ENCODE peak calls at places on chromosomes 12 and 14, in five cellular contexts. P is progenitor cell of endocrine pancreas, M is fibroblast of pulmonary artery, E is foreskin fibroblast, X is fibroblast of lung. B is an unnamed sample.

GRCh38 chr14:41605550-41606248 is 977 bp upstream of the LRFN5 start:
- DNase-seq in X (peak; percentile 65), E (no peak), M (peak; percentile 67), P (peak; percentile 14), B (no peak)

GRCh38 chr14:34946699-34947098 is 36.1 kb upstream of the SRP54 start:
- DNase-seq in M (no peak), E (no peak), X (no peak), P (no peak), B (no peak)

GRCh38 chr12:51869931-51870330 is 18.0 kb upstream of the ANKRD33 start:
- DNase-seq in X (no peak), E (no peak), P (no peak), M (no peak), B (no peak)

GRCh38 chr14:51337520-51337919 is 97.5 kb downstream of the TMX1 start:
- DNase-seq in P (no peak), X (no peak), E (no peak), M (no peak), B (peak; percentile 71)

GRCh38 chr12:87603727-87604126 is 425.5 kb downstream of the C12orf50 start:
- DNase-seq in P (no peak), X (peak; percentile 29), M (no peak), E (no peak), B (no peak)

GRCh38 chr12:105294164-105294563 is 36.3 kb upstream of the C12orf75 start:
- DNase-seq in P (no peak), M (no peak), X (no peak), E (no peak), B (no peak)

GRCh38 chr12:63068857-63069442 is 82.1 kb downstream of the AVPR1A start:
- DNase-seq in M (peak; percentile 76), P (no peak), E (peak; percentile 42), X (peak; percentile 67), B (peak; percentile 72)

GRCh38 chr12:31034372-31034771 is 39.3 kb upstream of the DDX11 start:
- DNase-seq in X (peak; percentile 38), P (peak; percentile 3), E (no peak), M (no peak), B (peak; percentile 11)

GRCh38 chr12:52669426-52669825 is 10.8 kb downstream of the KRT1 start:
- DNase-seq in P (no peak), M (no peak), X (no peak), E (no peak), B (no peak)

GRCh38 chr12:51320695-51321320 is 3.2 kb downstream of the BIN2 start:
- DNase-seq in M (peak; percentile 51), X (peak; percentile 35), E (no peak), P (no peak), B (no peak)

GRCh38 chr14:90087433-90087832 is 25.6 kb downstream of the KCNK13 start:
- DNase-seq in P (no peak), M (peak; percentile 70), X (peak; percentile 89), E (peak; percentile 21), B (peak; percentile 97)

GRCh38 chr14:74524076-74524812 is 30.7 kb downstream of the ISCA2 start:
- DNase-seq in P (no peak), X (peak; percentile 88), M (peak; percentile 13), E (no peak), B (no peak)

GRCh38 chr14:84409435-84409834 is 1120.5 kb upstream of the FLRT2 start:
- DNase-seq in M (peak; percentile 42), P (no peak), E (peak; percentile 8), X (peak; percentile 7), B (peak; percentile 38)

GRCh38 chr14:63045612-63046320 is 508 bp upstream of the KCNH5 start:
- DNase-seq in M (peak; percentile 29), E (peak; percentile 7), X (peak; percentile 61), P (peak; percentile 76), B (no peak)

GRCh38 chr12:40693503-40693863 is 1.2 kb downstream of the CNTN1 start:
- DNase-seq in M (no peak), X (no peak), E (no peak), P (no peak), B (no peak)

GRCh38 chr12:60100150-60100549 is 504.3 kb downstream of the SLC16A7 start:
- DNase-seq in X (peak; percentile 15), E (peak; percentile 33), P (no peak), M (no peak), B (no peak)

GRCh38 chr14:59310644-59311043 is 122.2 kb downstream of the DAAM1 start:
- DNase-seq in M (no peak), P (no peak), E (no peak), X (peak; percentile 41), B (peak; percentile 5)

GRCh38 chr12:108768591-108769500 is 37.5 kb upstream of the CORO1C start:
- DNase-seq in X (no peak), M (no peak), P (peak; percentile 28), E (no peak), B (no peak)

GRCh38 chr14:55274760-55275159 is 3.5 kb downstream of the FBXO34 start:
- DNase-seq in E (peak; percentile 44), P (no peak), X (peak; percentile 91), M (peak; percentile 52), B (no peak)

GRCh38 chr12:94616217-94616729 is 34.1 kb downstream of the TMCC3 start:
- DNase-seq in M (peak; percentile 13), E (no peak), P (no peak), X (peak; percentile 21), B (peak; percentile 69)

GRCh38 chr12:48995061-48995879 is 3.9 kb downstream of the DDN start:
- DNase-seq in P (peak; percentile 75), M (peak; percentile 82), E (peak; percentile 72), X (peak; percentile 68), B (peak; percentile 80)

GRCh38 chr14:99822800-99823455 is 29.7 kb downstream of the EML1 start:
- DNase-seq in P (no peak), X (no peak), M (no peak), E (no peak), B (no peak)

GRCh38 chr12:47939009-47939601 is 24.3 kb upstream of the TMEM106C start:
- DNase-seq in E (no peak), P (no peak), M (no peak), X (no peak), B (no peak)

GRCh38 chr14:70822706-70823185 is 13.4 kb upstream of the MAP3K9 start:
- DNase-seq in M (peak; percentile 39), E (no peak), P (peak; percentile 37), X (peak; percentile 30), B (no peak)

GRCh38 chr14:72416892-72417291 is 477.0 kb downstream of the DPF3 start:
- DNase-seq in E (no peak), M (no peak), X (no peak), P (no peak), B (no peak)

GRCh38 chr14:93965287-93965821 is 11.0 kb downstream of the ASB2 start:
- DNase-seq in M (peak; percentile 73), E (peak; percentile 68), X (peak; percentile 98), P (no peak), B (peak; percentile 32)

GRCh38 chr14:73591690-73592448 is at the start of gene ACOT4:
- DNase-seq in M (peak; percentile 25), X (peak; percentile 54), P (peak; percentile 27), E (peak; percentile 34), B (no peak)

GRCh38 chr12:68871899-68872298 is 61.1 kb downstream of the CPM start:
- DNase-seq in M (peak; percentile 60), P (no peak), X (no peak), E (no peak), B (peak; percentile 34)

GRCh38 chr12:120230326-120230973 is 29.5 kb upstream of the RPLP0 start:
- DNase-seq in E (peak; percentile 96), X (peak; percentile 97), P (no peak), M (peak; percentile 88), B (peak; percentile 86)

GRCh38 chr12:3275171-3276041 is 198.2 kb downstream of the TSPAN9 start:
- DNase-seq in P (peak; percentile 88), X (peak; percentile 56), E (peak; percentile 58), M (peak; percentile 76), B (peak; percentile 68)

DNA sequence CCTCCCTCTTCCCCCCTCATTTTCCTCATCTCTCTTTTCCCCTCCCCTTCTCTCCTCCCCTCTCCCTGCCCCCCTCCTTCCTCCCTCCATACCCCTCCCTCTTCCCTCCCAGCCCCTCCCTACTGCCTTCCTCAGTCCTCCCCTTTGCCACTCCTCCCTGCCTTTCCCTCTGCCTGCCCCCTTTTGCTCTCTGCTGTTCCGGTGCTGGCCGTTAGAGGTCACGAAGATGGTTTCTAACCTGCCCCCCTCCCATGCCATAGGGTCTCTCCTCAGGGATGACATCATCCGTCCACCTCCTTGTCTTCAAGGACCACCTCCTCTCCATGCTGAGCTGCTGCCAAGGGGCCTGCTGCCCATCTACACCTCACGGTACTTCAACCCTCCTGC is 2.5 kb downstream of the MEG3 start:
- DNase-seq in P (no peak), E (no peak), M (no peak), X (no peak), B (no peak)
- TF ChIP-seq CTCF in P (no peak), E (no peak), M (no peak), X (no peak), B (no peak)

DNA sequence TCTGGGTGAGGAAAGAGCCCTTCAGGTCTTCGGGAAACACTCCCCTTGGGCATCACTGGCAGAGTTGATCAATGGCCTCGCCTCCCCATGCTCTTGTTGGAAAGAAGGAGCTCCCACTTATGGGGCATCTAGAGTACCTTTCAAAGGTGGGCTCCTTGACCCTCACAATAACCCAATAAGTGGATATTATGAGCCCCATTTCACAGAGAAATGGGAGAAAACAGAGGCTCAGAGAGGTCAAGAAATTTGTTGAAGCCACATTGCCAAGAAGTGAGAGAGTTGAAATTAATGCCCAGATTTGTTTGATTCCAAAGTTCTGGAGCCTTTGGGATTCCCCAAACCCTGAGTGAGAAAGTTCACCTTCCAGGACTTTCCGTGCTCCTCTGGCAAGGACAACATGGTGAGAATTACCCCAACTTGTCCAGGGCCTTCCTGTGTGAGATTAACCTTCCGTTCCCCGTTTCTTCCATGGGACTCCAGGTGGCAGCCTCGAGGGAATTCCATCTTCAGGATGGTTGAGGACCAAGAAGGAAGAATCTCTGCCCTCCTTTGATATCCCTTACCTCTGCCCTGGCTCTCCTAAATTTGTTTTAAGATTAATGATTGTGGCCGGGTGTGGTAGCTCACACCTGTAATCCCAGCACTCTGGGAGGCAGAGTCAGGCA is 7.5 kb upstream of the CHD4 start:
- DNase-seq in X (no peak), P (no peak), M (peak; percentile 15), E (no peak), B (no peak)
- TF ChIP-seq CTCF in X (no peak), P (peak; percentile 25), M (peak; percentile 10), E (no peak), B (no peak)

DNA sequence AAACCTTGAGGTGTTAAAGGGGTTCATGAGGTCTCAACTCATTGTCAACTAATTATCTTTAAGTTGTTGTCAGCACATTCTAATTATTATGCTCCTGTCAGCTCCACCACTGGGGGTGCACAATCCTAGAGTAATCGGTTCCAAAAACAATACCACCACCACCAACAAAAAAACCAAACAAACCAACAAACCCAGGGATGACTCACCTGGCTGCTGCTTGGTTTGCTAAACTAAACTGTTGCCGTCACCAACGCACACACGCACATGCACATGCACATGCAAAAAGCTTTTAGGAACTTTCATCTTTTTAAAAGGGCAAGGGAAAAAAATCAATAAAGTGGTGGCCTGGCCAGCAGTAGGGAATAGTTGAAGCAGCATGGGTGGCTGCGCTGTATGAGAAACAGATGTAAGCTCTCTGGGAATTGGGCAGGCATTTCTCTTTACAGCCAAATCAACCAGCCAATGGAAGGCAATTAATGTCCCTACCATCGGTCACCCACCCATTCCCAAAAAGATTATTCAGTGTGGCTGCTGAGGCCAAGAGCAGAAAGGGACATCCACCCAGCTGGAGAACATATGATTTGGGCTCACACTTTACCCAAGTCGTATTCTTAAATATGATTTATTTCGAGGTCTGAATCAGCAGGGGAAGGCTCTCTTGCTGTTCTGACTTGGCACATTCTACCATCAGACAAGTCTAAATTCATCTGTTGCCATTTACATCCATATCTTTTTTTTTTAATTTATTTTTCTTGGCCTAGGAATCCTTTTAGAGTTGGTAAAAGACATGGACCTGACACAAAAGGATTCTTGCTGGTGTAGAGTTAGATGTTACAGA is 20.0 kb downstream of the TMEM30B start:
- DNase-seq in X (peak; percentile 82), E (peak; percentile 93), P (no peak), M (peak; percentile 48), B (peak; percentile 80)
- TF ChIP-seq CTCF in X (no peak), E (peak; percentile 26), P (no peak), M (no peak), B (no peak)

GRCh38 chr12:131980263-131980662 is 30.5 kb downstream of the EP400 start:
- DNase-seq in E (no peak), P (no peak), M (peak; percentile 10), X (no peak), B (peak; percentile 9)
- TF ChIP-seq CTCF in E (peak; percentile 20), P (no peak), M (no peak), X (peak; percentile 3), B (peak; percentile 7)